ENCODE peak calls at places on chromosomes 5 and 9, in four cellular contexts. One of them, this sample, is unnamed.

GRCh38 chr5:143543358-143544255 is 140.1 kb upstream of the NR3C1 start:
- DNase-seq in HFFc6: peak; percentile 68
- DNase-seq in mesothelial cell of epicardium: no peak
- DNase-seq in H9: no peak
- DNase-seq in this sample: no peak

GRCh38 chr5:73256012-73256411 is 83.0 kb downstream of the TMEM174 start:
- DNase-seq in HFFc6: no peak
- DNase-seq in mesothelial cell of epicardium: no peak
- DNase-seq in H9: no peak
- DNase-seq in this sample: no peak

GRCh38 chr9:15211160-15211993 is 95.6 kb downstream of the TTC39B start:
- DNase-seq in HFFc6: peak; percentile 75
- DNase-seq in mesothelial cell of epicardium: peak; percentile 57
- DNase-seq in H9: peak; percentile 59
- DNase-seq in this sample: peak; percentile 84

GRCh38 chr5:133081036-133081435 is 29.2 kb downstream of the HSPA4 start:
- DNase-seq in HFFc6: no peak
- DNase-seq in mesothelial cell of epicardium: no peak
- DNase-seq in H9: no peak
- DNase-seq in this sample: no peak

GRCh38 chr5:14263700-14264099 is 120.6 kb downstream of the TRIO start:
- DNase-seq in HFFc6: no peak
- DNase-seq in mesothelial cell of epicardium: no peak
- DNase-seq in H9: no peak
- DNase-seq in this sample: no peak

GRCh38 chr5:53560028-53560427 is 411 bp upstream of the NDUFS4 start:
- DNase-seq in HFFc6: no peak
- DNase-seq in mesothelial cell of epicardium: no peak
- DNase-seq in H9: no peak
- DNase-seq in this sample: no peak

GRCh38 chr9:70133253-70134208 is 89.9 kb downstream of the MAMDC2 start:
- DNase-seq in HFFc6: no peak
- DNase-seq in mesothelial cell of epicardium: no peak
- DNase-seq in H9: no peak
- DNase-seq in this sample: no peak

GRCh38 chr5:148730955-148731898 is 76.9 kb upstream of the HTR4 start:
- DNase-seq in HFFc6: peak; percentile 88
- DNase-seq in mesothelial cell of epicardium: peak; percentile 64
- DNase-seq in H9: peak; percentile 66
- DNase-seq in this sample: peak; percentile 85

GRCh38 chr9:136231478-136232297 is 13.9 kb downstream of the QSOX2 start:
- DNase-seq in HFFc6: no peak
- DNase-seq in mesothelial cell of epicardium: no peak
- DNase-seq in H9: no peak
- DNase-seq in this sample: no peak

GRCh38 chr5:179974281-179974945 is 66.7 kb upstream of the TBC1D9B start:
- DNase-seq in HFFc6: no peak
- DNase-seq in mesothelial cell of epicardium: no peak
- DNase-seq in H9: no peak
- DNase-seq in this sample: no peak

GRCh38 chr5:135203593-135204036 is 169.6 kb upstream of the PITX1 start:
- DNase-seq in HFFc6: no peak
- DNase-seq in mesothelial cell of epicardium: no peak
- DNase-seq in H9: no peak
- DNase-seq in this sample: no peak

GRCh38 chr5:32443541-32444190 is 874 bp downstream of the ZFR start:
- DNase-seq in HFFc6: peak; percentile 19
- DNase-seq in mesothelial cell of epicardium: peak; percentile 66
- DNase-seq in H9: peak; percentile 45
- DNase-seq in this sample: peak; percentile 81

GRCh38 chr5:57693488-57694305 is 211.1 kb upstream of the ACTBL2 start:
- DNase-seq in HFFc6: no peak
- DNase-seq in mesothelial cell of epicardium: no peak
- DNase-seq in H9: no peak
- DNase-seq in this sample: no peak

GRCh38 chr5:157290981-157291711 is 25.2 kb downstream of the CYFIP2 start:
- DNase-seq in HFFc6: peak; percentile 24
- DNase-seq in mesothelial cell of epicardium: no peak
- DNase-seq in H9: no peak
- DNase-seq in this sample: no peak

GRCh38 chr9:15182755-15183154 is 124.3 kb downstream of the TTC39B start:
- DNase-seq in HFFc6: no peak
- DNase-seq in mesothelial cell of epicardium: no peak
- DNase-seq in H9: no peak
- DNase-seq in this sample: no peak

GRCh38 chr9:134908524-134909364 is 9.0 kb downstream of the FCN1 start:
- DNase-seq in HFFc6: no peak
- DNase-seq in mesothelial cell of epicardium: peak; percentile 28
- DNase-seq in H9: no peak
- DNase-seq in this sample: no peak

GRCh38 chr5:36664762-36665161 is 58.4 kb downstream of the SLC1A3 start:
- DNase-seq in HFFc6: no peak
- DNase-seq in mesothelial cell of epicardium: no peak
- DNase-seq in H9: peak; percentile 58
- DNase-seq in this sample: peak; percentile 73

GRCh38 chr9:92438900-92439526 is 14.7 kb upstream of the OMD start:
- DNase-seq in HFFc6: peak; percentile 6
- DNase-seq in mesothelial cell of epicardium: no peak
- DNase-seq in H9: no peak
- DNase-seq in this sample: no peak

GRCh38 chr9:89508951-89509607 is 11.2 kb upstream of the SEMA4D start:
- DNase-seq in HFFc6: no peak
- DNase-seq in mesothelial cell of epicardium: no peak
- DNase-seq in H9: no peak
- DNase-seq in this sample: no peak

GRCh38 chr9:83047839-83048775 is 14.8 kb downstream of the RASEF start:
- DNase-seq in HFFc6: no peak
- DNase-seq in mesothelial cell of epicardium: no peak
- DNase-seq in H9: no peak
- DNase-seq in this sample: no peak

GRCh38 chr9:116286287-116286686 is 132.7 kb downstream of the PAPPA start:
- DNase-seq in HFFc6: no peak
- DNase-seq in mesothelial cell of epicardium: no peak
- DNase-seq in H9: peak; percentile 77
- DNase-seq in this sample: peak; percentile 85

GRCh38 chr9:94017939-94018531 is 62.9 kb upstream of the BARX1 start:
- DNase-seq in HFFc6: no peak
- DNase-seq in mesothelial cell of epicardium: no peak
- DNase-seq in H9: no peak
- DNase-seq in this sample: no peak

GRCh38 chr9:37956904-37957663 is 53.2 kb upstream of the SLC25A51 start:
- DNase-seq in HFFc6: no peak
- DNase-seq in mesothelial cell of epicardium: no peak
- DNase-seq in H9: no peak
- DNase-seq in this sample: no peak

DNA sequence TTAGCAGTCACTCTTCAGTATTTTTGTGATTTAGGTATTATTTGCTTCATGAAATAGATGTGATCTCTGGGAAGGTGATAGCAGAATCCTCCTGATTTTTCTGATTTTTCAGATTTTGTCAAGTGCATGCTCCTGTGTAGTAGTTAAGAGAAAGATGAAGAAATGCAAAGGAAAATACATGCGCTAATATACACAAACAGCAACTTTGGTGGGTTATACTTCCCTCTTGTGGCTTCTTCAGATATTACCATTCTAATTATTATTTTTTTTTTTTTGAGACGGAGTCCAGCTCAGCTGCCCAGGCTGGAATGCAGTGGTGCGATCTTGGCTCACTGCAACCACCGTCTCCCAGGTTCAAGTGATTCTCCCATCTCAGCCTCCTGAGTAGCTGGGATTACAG is 31.7 kb downstream of the LMNB1 start:
- DNase-seq in HFFc6: peak; percentile 18
- DNase-seq in mesothelial cell of epicardium: no peak
- DNase-seq in H9: no peak
- DNase-seq in this sample: no peak
- TF ChIP-seq CTCF in HFFc6: peak; percentile 82
- TF ChIP-seq CTCF in mesothelial cell of epicardium: peak; percentile 76
- TF ChIP-seq CTCF in H9: peak; percentile 61
- TF ChIP-seq CTCF in this sample: peak; percentile 74

GRCh38 chr9:1469996-1470395 is 419.8 kb downstream of the DMRT2 start:
- DNase-seq in HFFc6: no peak
- DNase-seq in mesothelial cell of epicardium: no peak
- DNase-seq in H9: no peak
- DNase-seq in this sample: no peak
- TF ChIP-seq CTCF in HFFc6: no peak
- TF ChIP-seq CTCF in mesothelial cell of epicardium: no peak
- TF ChIP-seq CTCF in H9: no peak
- TF ChIP-seq CTCF in this sample: no peak

DNA sequence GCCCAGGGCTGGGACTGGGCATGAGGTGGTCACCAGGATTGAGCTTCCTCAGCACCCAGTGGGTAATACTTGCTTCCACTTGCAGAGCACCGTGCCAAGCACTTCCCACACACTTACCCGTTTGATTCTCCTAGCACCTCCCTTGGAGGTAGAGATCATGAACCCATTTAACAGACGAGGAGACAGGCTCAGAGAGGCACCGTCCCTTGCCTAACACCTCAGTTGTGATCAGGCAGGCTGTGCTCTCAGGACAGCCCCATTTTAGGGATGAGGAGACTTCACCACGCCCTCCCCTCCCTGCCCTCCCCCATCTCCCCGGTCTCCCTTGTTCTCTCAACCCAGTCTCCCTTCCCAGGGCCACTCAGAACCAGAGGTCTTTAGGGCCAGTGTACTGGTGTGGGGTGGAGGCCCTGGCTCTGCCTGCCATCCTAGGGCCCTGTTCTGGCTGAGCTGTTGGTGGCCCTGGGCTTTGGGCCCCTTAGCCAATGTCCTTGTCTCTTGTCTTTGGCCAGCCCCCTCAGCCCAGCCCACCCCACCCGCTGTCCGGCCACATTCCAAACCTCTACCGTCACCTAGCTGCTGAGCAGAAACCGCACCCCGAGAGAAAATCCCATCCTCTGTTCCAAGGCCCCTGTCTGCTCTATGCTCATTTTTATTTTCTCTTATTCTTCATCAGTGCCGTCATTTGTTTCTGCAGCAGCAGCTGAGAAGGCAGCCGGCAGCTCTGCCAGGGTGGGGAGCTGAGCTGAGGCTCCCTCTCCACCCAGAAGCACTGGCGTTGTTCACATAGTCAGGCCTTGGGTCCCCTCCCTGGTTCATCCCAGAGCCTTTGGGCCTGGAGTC is 33.8 kb downstream of the OLFML2A start:
- DNase-seq in HFFc6: peak; percentile 63
- DNase-seq in mesothelial cell of epicardium: peak; percentile 64
- DNase-seq in H9: peak; percentile 94
- DNase-seq in this sample: peak; percentile 96
- TF ChIP-seq CTCF in HFFc6: no peak
- TF ChIP-seq CTCF in mesothelial cell of epicardium: no peak
- TF ChIP-seq CTCF in H9: no peak
- TF ChIP-seq CTCF in this sample: no peak

GRCh38 chr5:176818391-176819098 is 8.2 kb downstream of the UNC5A start:
- DNase-seq in HFFc6: no peak
- DNase-seq in mesothelial cell of epicardium: no peak
- DNase-seq in H9: peak; percentile 57
- DNase-seq in this sample: no peak
- TF ChIP-seq CTCF in HFFc6: peak; percentile 11
- TF ChIP-seq CTCF in mesothelial cell of epicardium: no peak
- TF ChIP-seq CTCF in H9: no peak
- TF ChIP-seq CTCF in this sample: no peak

This sample was measured in endodermal cell.